ENCODE peak calls at places on chromosomes 5 and 9, in five cellular contexts. Y is K562, X is GM12878, N is H1, M is HepG2. P is an unnamed sample.

GRCh38 chr5:10745133-10745532 is 15.9 kb downstream of the DAP start:
- DNase-seq in Y (no peak), X (no peak), N (no peak), M (no peak), P (no peak)

GRCh38 chr9:90038778-90039177 is 434.0 kb downstream of the GADD45G start:
- DNase-seq in Y (no peak), X (no peak), N (peak), M (no peak), P (peak)

GRCh38 chr9:111759762-111760639 is 34.7 kb downstream of the SHOC1 start:
- DNase-seq in Y (peak), X (peak), N (no peak), M (peak), P (peak)

GRCh38 chr5:14675865-14676300 is 11.4 kb downstream of the OTULIN start:
- DNase-seq in Y (peak), X (peak), N (no peak), M (no peak), P (no peak)

GRCh38 chr5:173329370-173330150 is 1.3 kb upstream of the STC2 start:
- DNase-seq in Y (no peak), X (peak), N (peak), M (peak), P (peak)

GRCh38 chr9:123373941-123374340 is 17.9 kb downstream of the CRB2 start:
- DNase-seq in Y (peak), X (no peak), N (no peak), M (no peak), P (peak)

GRCh38 chr9:95112436-95113280 is 204.9 kb downstream of the FANCC start:
- DNase-seq in Y (no peak), X (no peak), N (no peak), M (no peak), P (no peak)

GRCh38 chr9:35051069-35051967 is 21.1 kb downstream of the VCP start:
- DNase-seq in Y (peak), X (no peak), N (peak), M (peak), P (peak)

GRCh38 chr5:176365663-176366574 is 632 bp downstream of the ARL10 start:
- DNase-seq in Y (no peak), X (no peak), N (peak), M (no peak), P (peak)

GRCh38 chr9:124602204-124602603 is 95.0 kb upstream of the NR5A1 start:
- DNase-seq in Y (no peak), X (no peak), N (no peak), M (peak), P (no peak)

GRCh38 chr9:133781828-133782135 is 43.6 kb upstream of the SARDH start:
- DNase-seq in Y (no peak), X (no peak), N (no peak), M (no peak), P (no peak)

GRCh38 chr9:32928145-32928763 is 73.2 kb downstream of the APTX start:
- DNase-seq in Y (peak), X (no peak), N (no peak), M (no peak), P (no peak)

GRCh38 chr5:142119051-142119625 is 10.6 kb downstream of the NDFIP1 start:
- DNase-seq in Y (peak), X (no peak), N (no peak), M (no peak), P (no peak)

GRCh38 chr9:136543830-136544548 is 1.9 kb downstream of the NOTCH1 start:
- DNase-seq in Y (no peak), X (no peak), N (no peak), M (peak), P (no peak)

GRCh38 chr5:10702040-10702629 is 58.9 kb downstream of the DAP start:
- DNase-seq in Y (peak), X (no peak), N (no peak), M (no peak), P (no peak)

GRCh38 chr5:24177821-24178220 is 467.0 kb downstream of the CDH10 start:
- DNase-seq in Y (no peak), X (no peak), N (no peak), M (no peak), P (peak)

GRCh38 chr5:28523887-28524637 is 1485.7 kb upstream of the CDH9 start:
- DNase-seq in Y (no peak), X (no peak), N (no peak), M (no peak), P (peak)

GRCh38 chr9:132427015-132427414 is 17.0 kb downstream of the CFAP77 start:
- DNase-seq in Y (no peak), X (no peak), N (no peak), M (no peak), P (no peak)

GRCh38 chr9:120395374-120395773 is 184.6 kb downstream of the CDK5RAP2 start:
- DNase-seq in Y (no peak), X (no peak), N (no peak), M (no peak), P (no peak)

GRCh38 chr5:131795879-131796792 is 681 bp downstream of the FNIP1 start:
- DNase-seq in Y (peak), X (no peak), N (peak), M (peak), P (peak)

GRCh38 chr5:32639943-32640342 is 54.6 kb downstream of the SUB1 start:
- DNase-seq in Y (no peak), X (no peak), N (no peak), M (no peak), P (no peak)

GRCh38 chr9:13520069-13520468 is 240.6 kb upstream of the MPDZ start:
- DNase-seq in Y (no peak), X (no peak), N (no peak), M (no peak), P (no peak)

GRCh38 chr5:5422819-5423515 is 490 bp downstream of the ICE1 start:
- DNase-seq in Y (peak), X (no peak), N (no peak), M (no peak), P (peak)

GRCh38 chr9:107178302-107178701 is 104.8 kb upstream of the RAD23B start:
- DNase-seq in Y (no peak), X (no peak), N (no peak), M (no peak), P (no peak)

GRCh38 chr9:98504883-98505282 is 203.9 kb downstream of the GABBR2 start:
- DNase-seq in Y (peak), X (no peak), N (no peak), M (no peak), P (no peak)

GRCh38 chr9:36306481-36307306 is 48.4 kb upstream of the GNE start:
- DNase-seq in Y (no peak), X (no peak), N (no peak), M (peak), P (no peak)

GRCh38 chr5:100777680-100778281 is 125.3 kb downstream of the ST8SIA4 start:
- DNase-seq in Y (peak), X (peak), N (no peak), M (no peak), P (no peak)

GRCh38 chr9:76655121-76655531 is 109.1 kb upstream of the PCA3 start:
- DNase-seq in Y (no peak), X (no peak), N (no peak), M (no peak), P (no peak)

GRCh38 chr9:112867275-112867991 is 23.2 kb downstream of the SLC46A2 start:
- DNase-seq in Y (peak), X (no peak), N (no peak), M (peak), P (peak)

DNA sequence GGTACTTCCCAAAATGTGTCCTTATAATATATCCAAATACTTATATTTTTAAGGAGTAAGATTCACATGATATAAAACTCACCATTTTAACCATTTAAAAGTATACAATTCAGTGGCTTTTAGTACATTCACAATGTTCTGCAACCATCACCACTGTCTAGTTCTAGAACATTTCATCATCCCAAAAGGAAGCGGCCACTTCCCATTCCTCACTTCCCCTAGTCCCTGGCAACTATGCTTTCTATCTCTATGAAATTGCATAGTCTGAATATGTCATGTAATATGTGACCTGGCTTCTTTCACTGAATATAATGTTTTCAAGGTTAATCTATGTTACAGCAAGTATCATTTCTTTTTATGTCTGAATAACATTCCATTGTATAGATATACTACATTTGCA is 615.1 kb upstream of the SGCD start:
- DNase-seq in Y (no peak), X (no peak), N (no peak), M (no peak), P (no peak)
- TF ChIP-seq CREB1 in Y (no peak), X (no peak), N (no peak), M (no peak), P (no peak)

GRCh38 chr5:38807570-38808461 is 38.0 kb upstream of the OSMR start:
- DNase-seq in Y (peak), X (no peak), N (no peak), M (no peak), P (no peak)
- H3K27ac ChIP-seq in Y (peak), X (no peak), N (no peak), M (no peak), P (no peak)

DNA sequence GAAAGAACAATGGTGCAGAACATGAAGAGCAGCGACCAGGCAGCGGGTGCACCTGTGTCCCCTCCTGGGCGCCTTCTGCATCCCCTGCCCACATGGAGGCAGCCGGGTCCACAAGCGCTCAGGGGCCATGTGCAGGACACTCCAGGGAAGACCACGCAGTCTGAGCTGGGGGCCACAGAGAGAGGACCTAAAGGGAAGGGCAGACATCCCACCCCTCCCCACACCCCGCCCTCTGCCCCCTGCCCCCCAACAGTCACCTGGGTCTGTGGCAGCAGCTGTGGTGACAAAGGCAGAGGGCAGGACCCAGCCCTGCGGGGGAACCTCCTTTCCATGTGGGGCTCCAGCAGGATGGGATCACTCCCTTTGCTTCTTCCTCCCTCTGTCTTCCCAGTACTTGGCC is 805.7 kb downstream of the CDH9 start:
- DNase-seq in Y (no peak), X (no peak), N (no peak), M (no peak), P (no peak)
- TF ChIP-seq CREB1 in Y (no peak), X (no peak), N (no peak), M (no peak), P (no peak)

GRCh38 chr5:54383225-54383624 is 72.3 kb upstream of the HSPB3 start:
- DNase-seq in Y (no peak), X (no peak), N (no peak), M (no peak), P (no peak)

GRCh38 chr5:54384356-54384933 is 71.1 kb upstream of the HSPB3 start:
- DNase-seq in Y (no peak), X (no peak), N (no peak), M (no peak), P (no peak)

GRCh38 chr5:54387031-54387430 is 68.5 kb upstream of the HSPB3 start:
- DNase-seq in Y (no peak), X (no peak), N (no peak), M (no peak), P (no peak)

GRCh38 chr5:54385994-54386393 is 69.5 kb upstream of the HSPB3 start:
- DNase-seq in Y (peak), X (no peak), N (no peak), M (no peak), P (no peak)

GRCh38 chr5:54383941-54384340 is 71.6 kb upstream of the HSPB3 start:
- DNase-seq in Y (no peak), X (no peak), N (no peak), M (no peak), P (no peak)
- H3K27ac ChIP-seq in Y (no peak), X (no peak), N (no peak), M (no peak), P (no peak)

GRCh38 chr9:129582865-129583264 is 38.0 kb downstream of the C9orf50 start:
- DNase-seq in Y (no peak), X (no peak), N (no peak), M (no peak), P (no peak)

GRCh38 chr9:129580211-129580915 is 40.5 kb downstream of the C9orf50 start:
- DNase-seq in Y (no peak), X (peak), N (no peak), M (peak), P (no peak)

GRCh38 chr9:129583308-129584038 is 37.4 kb downstream of the C9orf50 start:
- DNase-seq in Y (no peak), X (no peak), N (no peak), M (peak), P (no peak)

GRCh38 chr9:129579294-129579693 is 41.6 kb downstream of the C9orf50 start:
- DNase-seq in Y (no peak), X (no peak), N (no peak), M (no peak), P (no peak)

GRCh38 chr9:129581505-129581904 is 39.4 kb downstream of the C9orf50 start:
- DNase-seq in Y (no peak), X (no peak), N (no peak), M (no peak), P (no peak)
- TF ChIP-seq CREB1 in Y (no peak), X (no peak), N (no peak), M (no peak), P (no peak)

DNA sequence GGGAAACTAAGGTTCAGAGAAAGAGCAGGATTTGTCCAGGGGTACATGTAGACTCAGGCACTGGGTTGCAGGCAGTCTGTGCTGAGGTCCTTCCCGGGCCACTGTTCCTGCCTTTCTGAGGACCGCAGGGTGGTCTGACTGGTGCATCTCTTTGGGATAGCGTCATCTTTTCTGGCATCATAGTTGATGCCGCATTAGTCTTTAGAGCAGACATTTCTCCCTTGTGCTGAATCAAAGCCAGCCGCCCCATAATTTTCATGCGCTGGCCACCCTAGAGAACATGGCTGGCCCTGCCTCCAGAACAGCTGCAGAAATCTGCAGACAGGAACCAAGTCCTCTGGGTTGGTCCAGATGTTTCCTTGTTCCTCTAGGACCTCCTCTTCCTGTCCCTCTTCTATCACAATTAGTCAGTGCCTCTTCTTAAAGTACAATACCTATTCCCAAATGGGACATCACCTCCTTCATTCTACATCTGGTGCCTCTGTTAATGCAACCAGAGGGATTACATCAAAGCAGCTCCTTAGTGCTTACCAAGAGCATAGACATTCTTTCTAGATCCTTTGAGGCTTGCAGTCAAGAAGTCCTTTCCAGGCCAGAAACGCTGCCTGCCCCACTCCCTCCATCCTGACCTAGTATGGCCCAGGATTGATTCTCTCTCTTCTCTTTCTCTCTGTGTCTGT is 42.1 kb upstream of the ORM1 start:
- DNase-seq in Y (no peak), X (no peak), N (peak), M (no peak), P (no peak)
- H3K27ac ChIP-seq in Y (no peak), X (no peak), N (no peak), M (no peak), P (no peak)

DNA sequence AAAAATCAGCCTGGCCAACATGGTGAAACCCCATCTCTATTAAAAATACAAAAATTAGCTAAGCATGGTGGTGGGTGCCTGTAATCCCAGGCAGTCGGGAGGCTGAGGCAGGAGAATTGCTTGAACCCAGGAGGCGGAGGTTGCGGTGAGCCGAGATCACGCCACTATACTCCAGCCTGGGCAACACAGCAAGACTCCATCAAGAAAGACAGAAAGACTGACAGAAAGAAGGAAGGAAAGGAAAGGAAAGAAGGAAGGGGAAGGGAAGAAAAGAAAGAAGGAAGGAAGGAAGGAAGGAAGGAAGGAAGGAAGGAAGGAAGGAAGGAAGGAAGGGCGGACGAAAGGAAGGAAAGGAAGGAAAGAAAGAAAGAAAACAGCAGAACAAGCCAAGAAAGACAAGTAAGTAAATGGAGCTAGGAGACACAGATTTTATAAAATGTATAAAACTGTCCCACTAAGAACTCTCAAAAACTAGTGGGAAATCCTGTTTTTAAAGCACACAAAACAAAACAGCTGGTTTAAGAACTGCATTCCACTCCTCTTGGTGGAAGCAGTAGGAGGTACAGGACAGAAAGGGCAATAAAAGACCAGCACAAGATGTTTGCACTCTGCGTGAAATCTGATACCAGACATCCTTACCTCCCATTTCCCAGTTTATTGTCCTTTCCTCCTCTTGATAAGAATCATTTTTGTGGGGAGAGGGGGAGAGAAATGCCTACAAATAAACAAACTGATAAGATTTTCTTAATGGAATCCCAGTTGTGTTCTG is 46.7 kb downstream of the MYO10 start:
- DNase-seq in Y (no peak), X (no peak), N (no peak), M (no peak), P (peak)
- TF ChIP-seq CREB1 in Y (no peak), X (no peak), N (no peak), M (no peak), P (no peak)

DNA sequence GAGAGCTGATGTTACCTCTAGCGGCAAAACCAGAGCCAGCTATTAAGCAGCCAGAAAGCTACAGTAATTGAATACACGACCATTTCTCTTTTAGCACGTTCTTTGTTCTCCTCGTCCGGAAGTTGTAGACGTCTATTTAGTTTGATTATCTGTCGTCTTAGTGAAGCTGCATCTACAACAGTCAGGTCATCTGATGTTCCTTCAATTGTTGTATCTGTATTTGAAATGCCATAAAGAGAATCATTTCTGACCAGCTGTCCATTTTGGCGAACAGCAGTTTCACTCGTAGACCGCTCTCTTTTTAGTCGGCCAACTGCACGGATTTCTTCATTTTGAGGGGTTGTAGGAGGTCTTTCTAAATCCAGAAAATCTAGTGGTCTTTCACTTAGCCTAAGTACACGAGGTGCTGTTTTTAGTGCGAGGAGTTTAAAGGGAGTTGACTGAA is 12.6 kb downstream of the PDE6A start:
- DNase-seq in Y (no peak), X (no peak), N (no peak), M (no peak), P (no peak)
- H3K27ac ChIP-seq in Y (peak), X (no peak), N (no peak), M (no peak), P (no peak)

P was measured in GM23338.